ENCODE peak calls at places on chromosomes 4 and X, in six cellular contexts. H is CD8-positive, alpha-beta T cell; T is brain microvascular endothelial cell; X is left lung; R is vagina; E is upper lobe of right lung. P is an unnamed sample.

GRCh38 chrX:115183980-115184379 is 5.2 kb upstream of the RBMXL3 start:
- DNase-seq in T (no peak), X (no peak), R (no peak), H (no peak), E (no peak), P (no peak)

GRCh38 chr4:13905543-13905942 is 278.0 kb upstream of the BOD1L1 start:
- DNase-seq in R (no peak), X (no peak), T (peak), E (no peak), H (no peak), P (no peak)

GRCh38 chr4:38400946-38401345 is 263.1 kb upstream of the KLF3 start:
- DNase-seq in E (no peak), T (peak), X (no peak), R (no peak), H (no peak), P (no peak)

GRCh38 chrX:105700316-105700715 is 122.0 kb upstream of the NRK start:
- DNase-seq in T (no peak), X (no peak), H (no peak), E (no peak), R (no peak), P (no peak)

GRCh38 chr4:110120506-110120905 is 77.9 kb downstream of the ELOVL6 start:
- DNase-seq in R (no peak), T (no peak), H (no peak), E (no peak), X (no peak), P (no peak)

GRCh38 chr4:17128268-17128667 is 229.8 kb upstream of the LDB2 start:
- DNase-seq in T (no peak), H (no peak), R (no peak), X (no peak), E (no peak), P (no peak)

GRCh38 chr4:76302856-76303438 is 3.6 kb upstream of the STBD1 start:
- DNase-seq in R (no peak), H (no peak), E (no peak), X (no peak), T (no peak), P (no peak)

GRCh38 chr4:42412251-42412650 is 15.0 kb downstream of the SHISA3 start:
- DNase-seq in T (peak), X (no peak), E (no peak), H (no peak), R (no peak), P (no peak)

GRCh38 chr4:61985426-61985825 is 785.3 kb downstream of the ADGRL3 start:
- DNase-seq in T (no peak), R (no peak), X (no peak), E (no peak), H (no peak), P (no peak)

GRCh38 chrX:118347131-118347530 is 1.2 kb downstream of the WDR44 start:
- DNase-seq in T (peak), X (no peak), H (no peak), E (no peak), R (no peak), P (no peak)

GRCh38 chr4:107989537-107990386 is at the start of gene HADH:
- DNase-seq in E (peak), T (peak), R (peak), X (peak), H (peak), P (peak)

GRCh38 chrX:107701493-107702121 is 73.3 kb downstream of the PRPS1 start:
- DNase-seq in T (no peak), R (no peak), H (no peak), E (no peak), X (no peak), P (no peak)

GRCh38 chr4:13640149-13640671 is 12.7 kb upstream of the BOD1L1 start:
- DNase-seq in E (no peak), T (peak), H (no peak), R (no peak), X (no peak), P (no peak)

GRCh38 chr4:630661-631060 is 5.3 kb downstream of the PDE6B start:
- DNase-seq in R (no peak), E (peak), H (no peak), T (no peak), X (no peak), P (peak)

GRCh38 chr4:784401-785331 is 41.3 kb downstream of the CPLX1 start:
- DNase-seq in E (no peak), T (no peak), X (no peak), H (no peak), R (peak), P (peak)

GRCh38 chr4:23033796-23034195 is 341.1 kb downstream of the GBA3 start:
- DNase-seq in X (no peak), E (no peak), H (no peak), T (peak), R (no peak), P (no peak)

GRCh38 chr4:108359130-108359709 is 190.5 kb upstream of the LEF1 start:
- DNase-seq in T (no peak), X (no peak), E (no peak), H (peak), R (no peak), P (no peak)

GRCh38 chrX:50941638-50942037 is 31.1 kb downstream of the BMP15 start:
- DNase-seq in R (no peak), E (no peak), T (no peak), X (no peak), H (no peak), P (no peak)

GRCh38 chr4:116016201-116016600 is 902.8 kb upstream of the NDST4 start:
- DNase-seq in X (no peak), T (peak), E (no peak), H (no peak), R (no peak), P (no peak)

GRCh38 chr4:164136181-164136616 is 617.7 kb upstream of the SMIM31 start:
- DNase-seq in E (no peak), H (no peak), T (peak), X (no peak), R (no peak), P (no peak)

GRCh38 chr4:168874083-168874482 is 136.0 kb downstream of the CBR4 start:
- DNase-seq in R (no peak), E (no peak), H (no peak), X (no peak), T (no peak), P (no peak)
- H3K27ac ChIP-seq in R (peak), E (no peak), H (no peak), X (no peak), T (no peak), P (no peak)

GRCh38 chrX:20267599-20267923 is 852 bp upstream of the RPS6KA3 start:
- DNase-seq in R (no peak), X (no peak), T (no peak), E (no peak), H (no peak), P (no peak)
- H3K27ac ChIP-seq in R (peak), X (peak), T (no peak), E (peak), H (no peak), P (no peak)

GRCh38 chr4:113659127-113659526 is 102.4 kb downstream of the CAMK2D start:
- DNase-seq in E (no peak), H (no peak), T (no peak), R (no peak), X (no peak), P (no peak)
- H3K27ac ChIP-seq in E (no peak), H (no peak), T (no peak), R (no peak), X (no peak), P (peak)

GRCh38 chrX:47644557-47645091 is 5.7 kb downstream of the ELK1 start:
- DNase-seq in X (no peak), H (no peak), R (no peak), E (no peak), T (no peak), P (no peak)

GRCh38 chrX:47649302-47649701 is 1.1 kb downstream of the ELK1 start:
- DNase-seq in E (no peak), X (no peak), H (no peak), T (no peak), R (peak), P (no peak)

GRCh38 chrX:47645530-47645929 is 4.8 kb downstream of the ELK1 start:
- DNase-seq in H (no peak), E (no peak), R (no peak), X (no peak), T (no peak), P (no peak)

GRCh38 chrX:47648376-47648775 is 2.0 kb downstream of the ELK1 start:
- DNase-seq in H (no peak), X (no peak), R (no peak), E (no peak), T (no peak), P (no peak)

DNA sequence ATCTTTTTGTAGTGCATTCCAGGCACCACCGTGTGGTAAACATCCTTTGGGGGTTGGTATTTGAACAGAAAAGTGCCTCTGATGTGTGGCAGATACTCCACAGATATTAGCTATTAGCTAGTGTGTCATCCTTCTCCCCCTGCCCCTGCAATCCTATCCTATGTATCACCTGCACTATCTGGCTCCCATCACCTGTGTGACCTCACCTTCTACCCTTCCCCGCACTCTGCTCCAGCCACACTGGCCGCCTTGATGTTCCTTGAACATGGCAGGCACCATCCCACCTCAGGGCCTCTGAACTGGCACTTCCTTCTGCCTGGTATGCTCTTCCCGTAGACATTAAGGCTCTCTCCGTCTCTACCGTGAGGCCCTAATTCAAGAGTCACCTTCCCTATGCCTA is 3.7 kb downstream of the ELK1 start:
- DNase-seq in X (no peak), E (no peak), H (no peak), T (no peak), R (no peak), P (no peak)
- H3K27ac ChIP-seq in X (no peak), E (no peak), H (no peak), T (no peak), R (no peak), P (no peak)

DNA sequence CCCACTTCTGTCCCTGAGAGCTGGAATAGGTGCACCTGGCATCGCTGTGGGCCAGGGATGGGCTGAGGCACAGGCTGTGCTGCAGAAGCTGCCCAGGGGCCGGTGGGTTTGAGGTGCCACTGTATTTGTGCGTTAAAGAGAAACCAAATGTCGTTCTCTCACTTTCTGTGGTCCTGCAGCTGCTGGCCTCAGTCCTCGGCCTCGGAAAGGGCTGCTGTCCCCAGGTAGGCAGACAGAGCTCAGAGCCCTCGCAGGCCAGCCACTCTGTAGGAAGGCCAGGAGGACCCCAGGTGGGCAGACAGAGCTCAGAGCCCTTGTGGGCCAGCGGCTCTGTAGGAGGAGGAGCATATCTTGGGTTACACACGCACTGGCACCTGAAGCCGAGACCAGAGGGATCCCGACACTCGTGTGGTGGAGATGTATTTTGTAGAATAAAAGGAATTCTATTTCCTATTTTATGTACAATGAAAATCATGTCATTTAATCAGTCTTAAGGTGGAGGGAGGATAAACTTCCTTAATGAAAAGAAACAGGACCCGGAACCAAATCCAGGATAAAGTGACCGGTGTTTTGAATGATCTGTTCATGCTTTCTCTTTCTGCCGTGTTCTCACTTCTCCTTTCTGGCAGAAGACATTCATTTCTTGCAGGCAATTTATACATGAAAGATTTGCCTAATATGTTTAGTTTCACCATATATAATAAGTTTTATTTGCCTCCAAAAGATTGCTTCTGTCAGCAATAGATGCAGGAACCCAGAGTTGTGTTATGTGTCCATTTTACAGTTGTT is 54.4 kb upstream of the HGFAC start:
- DNase-seq in R (no peak), X (no peak), E (no peak), T (no peak), H (no peak), P (no peak)
- H3K27ac ChIP-seq in R (peak), X (peak), E (peak), T (peak), H (no peak), P (no peak)

GRCh38 chr4:113077611-113078010 is 28.2 kb downstream of the ANK2 start:
- DNase-seq in R (no peak), X (no peak), T (no peak), E (no peak), H (no peak), P (no peak)
- H3K27ac ChIP-seq in R (no peak), X (no peak), T (no peak), E (no peak), H (no peak), P (no peak)

DNA sequence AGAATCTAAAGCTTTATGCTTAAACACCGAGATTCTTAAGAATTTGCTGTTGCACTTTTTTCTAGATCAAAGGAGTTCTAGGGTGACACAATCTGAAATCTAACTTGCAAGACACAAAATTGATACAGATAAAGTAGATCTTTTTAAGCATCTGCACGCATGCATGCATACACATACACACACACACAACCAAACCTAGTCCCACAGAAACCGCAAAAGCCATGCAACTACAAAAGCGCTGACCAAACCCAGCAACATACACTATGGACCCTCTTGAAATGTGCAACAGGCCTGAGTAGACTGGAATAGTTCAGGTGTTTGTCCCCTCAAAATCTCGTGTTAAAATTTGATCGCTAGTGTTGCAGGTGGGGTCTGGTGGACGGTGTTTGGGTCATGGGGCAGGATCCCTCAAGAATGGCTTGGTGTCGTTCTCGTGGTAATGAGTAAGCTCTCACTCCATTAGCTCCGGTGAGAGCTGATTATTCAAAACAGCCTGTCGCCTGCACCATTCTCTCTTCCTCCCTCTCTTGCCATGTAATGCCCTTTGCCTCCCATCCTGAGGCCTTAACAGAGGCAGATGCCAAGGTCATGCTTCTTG is 52.7 kb downstream of the IRF2 start:
- DNase-seq in T (no peak), X (no peak), R (no peak), E (no peak), H (no peak), P (no peak)
- H3K27ac ChIP-seq in T (no peak), X (peak), R (no peak), E (no peak), H (no peak), P (no peak)

DNA sequence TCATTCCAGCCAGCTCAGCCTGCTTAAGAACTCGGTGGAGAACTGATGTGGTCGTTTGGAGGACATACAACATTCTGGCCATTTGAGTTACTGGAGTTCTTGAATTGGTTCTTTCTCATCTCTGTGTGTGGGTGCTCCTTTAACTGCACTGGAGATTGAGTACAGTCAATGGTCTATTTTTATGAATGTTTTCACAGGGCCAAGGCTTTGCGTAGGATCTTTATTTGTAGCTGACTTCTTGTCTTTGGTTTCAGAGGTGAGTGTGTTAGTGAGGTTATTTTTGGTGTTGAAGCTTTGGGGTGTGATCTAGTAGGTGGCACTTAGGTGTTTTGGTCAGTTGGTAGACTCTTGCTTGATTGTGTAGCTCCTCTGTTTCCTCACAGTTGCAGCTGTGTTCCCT is 288.4 kb downstream of the LHFPL1 start:
- DNase-seq in E (no peak), H (no peak), R (no peak), X (no peak), T (no peak), P (no peak)
- H3K27ac ChIP-seq in E (no peak), H (no peak), R (no peak), X (no peak), T (no peak), P (no peak)

DNA sequence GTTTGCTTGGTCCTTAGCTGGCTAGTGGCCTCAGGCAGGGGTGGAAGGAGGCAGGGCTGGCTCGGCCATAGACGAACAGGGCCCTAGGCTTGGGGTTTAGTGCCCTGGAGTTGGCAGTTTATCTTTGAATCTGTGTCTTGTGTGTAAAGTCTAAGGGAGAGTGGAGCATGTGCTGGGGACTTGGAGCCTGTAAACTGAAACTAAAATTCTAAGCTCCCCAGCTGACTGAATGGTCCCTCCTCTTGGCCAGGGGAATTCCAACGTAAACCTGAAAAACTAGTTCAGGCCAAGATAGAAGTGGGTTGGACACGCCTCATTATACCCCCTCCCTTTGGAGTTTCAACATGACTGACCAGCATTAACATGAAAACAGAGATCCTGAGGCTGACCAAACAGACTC is 46.1 kb upstream of the GPR78 start:
- DNase-seq in H (no peak), X (no peak), E (no peak), T (peak), R (no peak), P (no peak)
- H3K27ac ChIP-seq in H (no peak), X (peak), E (peak), T (no peak), R (peak), P (no peak)

GRCh38 chr4:140243345-140243753 is 89.4 kb upstream of the MAML3 start:
- DNase-seq in X (peak), E (peak), T (no peak), H (no peak), R (no peak), P (no peak)
- H3K27ac ChIP-seq in X (peak), E (peak), T (no peak), H (no peak), R (peak), P (no peak)

P was measured in aorta.